ENCODE peak calls at places on chromosomes 5 and 9, in four cellular contexts. S, E, K and O are unnamed samples.

GRCh38 chr9:3006917-3007316 is 163.0 kb upstream of the PUM3 start:
- DNase-seq in S (no peak), E (no peak), K (no peak), O (no peak)

GRCh38 chr9:72579880-72580570 is 58.6 kb downstream of the TMC1 start:
- DNase-seq in S (peak), E (no peak), K (no peak), O (peak)

GRCh38 chr5:125496393-125496792 is 750.0 kb upstream of the ZNF608 start:
- DNase-seq in S (no peak), E (no peak), K (no peak), O (no peak)

GRCh38 chr9:134837529-134837928 is 43.1 kb upstream of the FCN2 start:
- DNase-seq in S (no peak), E (no peak), K (no peak), O (no peak)

GRCh38 chr5:113263545-113263944 is 171.2 kb downstream of the TSSK1B start:
- DNase-seq in S (no peak), E (no peak), K (no peak), O (no peak)

GRCh38 chr9:133942206-133942975 is 49.7 kb downstream of the VAV2 start:
- DNase-seq in S (no peak), E (no peak), K (no peak), O (no peak)

GRCh38 chr5:10704949-10705621 is 55.9 kb downstream of the DAP start:
- DNase-seq in S (peak), E (no peak), K (no peak), O (peak)

GRCh38 chr5:172837640-172838039 is 3.6 kb downstream of the ERGIC1 start:
- DNase-seq in S (peak), E (no peak), K (no peak), O (no peak)

GRCh38 chr5:176748967-176749935 is 61.1 kb upstream of the UNC5A start:
- DNase-seq in S (no peak), E (no peak), K (no peak), O (no peak)

GRCh38 chr5:1103505-1104326 is 8.1 kb downstream of the SLC12A7 start:
- DNase-seq in S (no peak), E (no peak), K (no peak), O (no peak)

GRCh38 chr9:99509900-99510299 is 287.8 kb downstream of the SEC61B start:
- DNase-seq in S (no peak), E (no peak), K (no peak), O (no peak)

GRCh38 chr9:18421391-18421790 is 52.6 kb upstream of the ADAMTSL1 start:
- DNase-seq in S (no peak), E (no peak), K (no peak), O (no peak)

GRCh38 chr5:141809697-141810096 is 68.5 kb downstream of the PCDH1 start:
- DNase-seq in S (no peak), E (no peak), K (no peak), O (no peak)
- H3K27ac ChIP-seq in S (no peak), E (no peak), K (no peak), O (no peak)

DNA sequence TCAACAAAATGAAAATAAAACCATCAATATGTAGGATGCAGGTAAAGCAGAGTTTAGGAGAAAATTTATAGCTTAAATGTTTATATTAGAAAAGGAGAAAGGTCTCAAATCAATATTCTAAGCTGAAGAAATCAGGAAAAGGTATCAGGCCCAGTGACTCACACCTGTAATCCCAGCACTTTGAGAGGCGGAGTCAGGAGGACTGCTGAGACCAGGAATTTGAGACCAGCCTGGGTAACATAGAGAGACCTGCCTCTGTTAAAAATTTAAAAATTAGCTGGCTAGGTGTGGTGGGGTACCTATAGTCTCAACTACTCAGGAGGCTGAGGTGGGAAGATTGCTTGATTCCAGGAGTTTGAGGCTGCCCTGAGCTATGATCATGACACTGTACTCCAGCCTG is 32.2 kb downstream of the CCDC69 start:
- DNase-seq in S (peak), E (no peak), K (no peak), O (no peak)
- H3K27ac ChIP-seq in S (no peak), E (no peak), K (no peak), O (no peak)

DNA sequence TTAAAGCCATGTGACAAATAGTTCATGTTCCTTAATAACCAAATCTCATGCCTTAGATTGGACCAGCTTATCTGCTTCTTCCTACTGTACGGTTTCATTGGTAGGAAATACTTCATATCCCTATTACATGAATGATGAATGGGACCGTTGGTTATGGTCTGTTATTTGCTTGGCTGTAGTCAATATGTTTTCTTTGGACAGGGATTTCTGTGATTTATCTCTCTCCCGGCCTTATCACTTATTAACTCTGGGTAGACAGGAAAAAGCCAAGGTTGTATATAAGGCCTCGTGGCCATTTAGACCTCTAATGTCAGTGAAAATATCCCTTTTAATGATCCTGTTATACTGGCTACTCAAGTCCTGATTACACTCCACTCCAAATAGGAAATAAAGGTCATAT is 330.6 kb downstream of the EBF1 start:
- DNase-seq in S (no peak), E (no peak), K (no peak), O (no peak)
- H3K27ac ChIP-seq in S (no peak), E (no peak), K (no peak), O (no peak)

GRCh38 chr5:139651502-139651862 is 3.3 kb downstream of the CXXC5 start:
- DNase-seq in S (peak), E (no peak), K (no peak), O (no peak)
- H3K27ac ChIP-seq in S (no peak), E (peak), K (peak), O (peak)

GRCh38 chr9:95533996-95534680 is 17.4 kb upstream of the PTCH1 start:
- DNase-seq in S (no peak), E (no peak), K (no peak), O (no peak)
- H3K27ac ChIP-seq in S (no peak), E (no peak), K (no peak), O (no peak)